ENCODE peak calls at places on chromosome 4, in six cellular contexts. F, L, D, N, Y and Q are unnamed samples.

GRCh38 chr4:38091636-38092035 is 131.4 kb downstream of the PTTG2 start:
- DNase-seq in F (no peak), L (no peak), D (no peak), N (no peak), Y (no peak), Q (no peak)

GRCh38 chr4:62328526-62328925 is 1128.4 kb downstream of the ADGRL3 start:
- DNase-seq in F (no peak), L (no peak), D (no peak), N (no peak), Y (no peak), Q (no peak)

GRCh38 chr4:121913667-121914066 is 38.2 kb downstream of the TRPC3 start:
- DNase-seq in F (no peak), L (no peak), D (no peak), N (no peak), Y (no peak), Q (no peak)

GRCh38 chr4:162837679-162838078 is 329.0 kb downstream of the NAF1 start:
- DNase-seq in F (no peak), L (no peak), D (no peak), N (no peak), Y (no peak), Q (no peak)

GRCh38 chr4:69524708-69525107 is 29.0 kb upstream of the UGT2B4 start:
- DNase-seq in F (no peak), L (no peak), D (no peak), N (no peak), Y (no peak), Q (no peak)

GRCh38 chr4:25787891-25788331 is 74.9 kb downstream of the SEL1L3 start:
- DNase-seq in F (no peak), L (no peak), D (no peak), N (no peak), Y (no peak), Q (no peak)

GRCh38 chr4:99029852-99030251 is 34.3 kb downstream of the METAP1 start:
- DNase-seq in F (no peak), L (no peak), D (no peak), N (no peak), Y (no peak), Q (no peak)

GRCh38 chr4:118981839-118982381 is 93.3 kb downstream of the SYNPO2 start:
- DNase-seq in F (peak), L (peak), D (no peak), N (no peak), Y (peak), Q (peak)

GRCh38 chr4:123418486-123418931 is 21.9 kb downstream of the SPRY1 start:
- DNase-seq in F (peak), L (no peak), D (no peak), N (no peak), Y (no peak), Q (no peak)

GRCh38 chr4:74005528-74005927 is 7.1 kb upstream of the CXCL5 start:
- DNase-seq in F (no peak), L (no peak), D (no peak), N (no peak), Y (no peak), Q (no peak)

DNA sequence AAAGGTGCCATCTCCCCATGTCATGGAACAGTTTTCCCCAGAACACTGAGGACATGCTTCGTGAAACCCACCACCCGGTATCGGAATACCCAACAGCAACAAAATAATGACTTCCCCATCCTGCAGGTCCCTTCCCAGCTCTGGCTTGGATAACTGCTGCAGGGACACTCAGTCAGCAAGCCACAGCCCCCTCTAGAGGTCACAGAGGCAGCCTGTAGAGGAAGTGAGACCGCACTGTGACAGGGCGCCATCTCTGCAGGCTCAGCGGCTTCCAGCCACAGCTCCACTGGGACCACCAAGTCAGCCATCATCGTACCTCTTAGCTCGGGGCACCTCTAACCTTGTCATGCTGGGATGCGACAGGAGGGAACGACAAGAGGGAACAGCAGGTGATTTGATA is 315.9 kb downstream of the LDB2 start:
- DNase-seq in F (peak), L (peak), D (peak), N (no peak), Y (no peak), Q (no peak)
- TF ChIP-seq CTCF in F (peak), L (peak), D (no peak), N (no peak), Y (no peak), Q (no peak)

DNA sequence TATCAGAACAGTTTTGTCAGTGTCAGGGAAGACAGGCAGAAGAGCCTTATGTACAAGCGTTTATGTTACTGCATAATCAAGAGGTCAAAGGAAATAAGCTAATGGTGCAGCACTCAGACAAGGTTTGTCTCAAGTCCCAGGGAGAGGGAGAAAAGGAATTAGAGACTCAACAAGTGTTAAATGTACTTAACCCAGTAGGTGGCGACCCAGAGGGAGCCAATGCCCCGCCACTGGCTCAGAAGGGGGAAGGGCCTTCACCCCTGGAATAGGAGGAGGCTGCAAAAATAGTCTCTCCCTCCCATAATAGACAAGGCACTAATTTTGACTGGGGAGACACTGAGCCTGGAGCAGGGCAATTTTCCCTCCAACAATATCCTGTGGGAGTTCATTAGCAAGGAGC is 14.1 kb upstream of the PAPSS1 start:
- DNase-seq in F (peak), L (no peak), D (no peak), N (no peak), Y (no peak), Q (no peak)
- TF ChIP-seq CTCF in F (peak), L (peak), D (no peak), N (no peak), Y (no peak), Q (no peak)

GRCh38 chr4:4853371-4853823 is 6.1 kb upstream of the MSX1 start:
- DNase-seq in F (peak), L (no peak), D (no peak), N (no peak), Y (peak), Q (no peak)

GRCh38 chr4:4851906-4852305 is 7.6 kb upstream of the MSX1 start:
- DNase-seq in F (no peak), L (no peak), D (no peak), N (no peak), Y (no peak), Q (no peak)

GRCh38 chr4:4853921-4854648 is 5.4 kb upstream of the MSX1 start:
- DNase-seq in F (no peak), L (no peak), D (no peak), N (no peak), Y (no peak), Q (no peak)

GRCh38 chr4:4851081-4851480 is 8.4 kb upstream of the MSX1 start:
- DNase-seq in F (no peak), L (no peak), D (no peak), N (no peak), Y (no peak), Q (no peak)

DNA sequence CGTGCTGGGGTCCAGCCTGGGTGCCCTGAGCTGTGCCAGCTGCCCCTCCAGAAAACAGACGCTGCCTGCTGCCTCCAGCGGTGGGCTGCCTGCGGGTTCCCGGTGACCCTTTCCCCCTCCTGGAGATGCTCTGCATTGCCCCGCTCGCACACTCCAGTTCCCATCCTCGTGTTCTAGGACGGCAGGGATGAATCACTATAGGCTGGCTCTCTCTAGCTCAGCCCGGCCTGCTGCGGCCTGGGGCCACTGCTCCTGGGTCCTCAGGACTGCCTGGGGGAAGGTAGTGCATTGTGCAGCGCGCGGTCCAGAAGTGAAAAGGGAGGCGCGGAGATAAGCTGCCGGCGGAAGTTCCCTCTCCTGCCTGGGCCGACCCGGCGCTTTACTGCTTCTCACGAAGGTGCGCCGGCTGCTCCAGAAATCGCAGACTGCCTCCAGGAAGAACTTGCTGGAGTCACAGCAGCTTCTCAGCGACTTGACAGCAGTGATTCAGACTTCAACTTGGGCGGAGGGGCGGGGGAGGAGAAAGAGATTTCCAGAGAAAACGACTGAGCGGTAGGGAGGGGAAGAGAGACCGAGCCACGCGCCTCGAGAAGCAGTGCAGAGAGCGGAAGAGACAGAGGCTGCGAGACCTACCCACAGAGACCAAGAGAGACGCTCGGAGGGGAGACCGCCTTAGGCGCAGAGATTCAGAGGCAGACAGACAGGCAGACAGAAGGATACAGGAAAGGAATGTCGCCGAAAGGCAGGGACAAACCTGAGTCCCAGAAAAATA is 6.7 kb upstream of the MSX1 start:
- DNase-seq in F (peak), L (peak), D (no peak), N (no peak), Y (peak), Q (no peak)
- TF ChIP-seq CTCF in F (peak), L (peak), D (no peak), N (no peak), Y (no peak), Q (no peak)

GRCh38 chr4:145868637-145869409 is 69.8 kb downstream of the ZNF827 start:
- DNase-seq in F (no peak), L (no peak), D (no peak), N (no peak), Y (peak), Q (no peak)
- TF ChIP-seq CTCF in F (peak), L (no peak), D (no peak), N (peak), Y (no peak), Q (peak)

DNA sequence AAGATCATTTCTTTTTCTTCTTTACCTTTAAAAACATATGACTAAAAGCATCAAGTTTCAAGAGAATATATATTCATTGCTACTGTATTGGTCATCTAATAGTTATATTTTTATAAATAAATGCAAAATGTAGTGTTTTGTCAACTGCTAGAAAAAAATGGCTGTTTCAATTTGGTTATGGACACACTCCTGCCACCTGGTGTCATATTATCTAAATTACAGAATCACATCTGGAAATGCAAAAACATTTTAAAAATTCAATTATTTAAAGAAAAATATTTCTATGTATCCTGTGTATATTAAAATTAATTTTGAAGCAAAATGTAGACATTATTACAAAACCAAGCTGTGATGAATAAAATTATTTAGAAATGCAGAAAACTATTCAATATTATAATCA is 329.4 kb upstream of the PCDH18 start:
- DNase-seq in F (no peak), L (no peak), D (no peak), N (no peak), Y (peak), Q (no peak)
- TF ChIP-seq CTCF in F (peak), L (peak), D (peak), N (peak), Y (peak), Q (no peak)

DNA sequence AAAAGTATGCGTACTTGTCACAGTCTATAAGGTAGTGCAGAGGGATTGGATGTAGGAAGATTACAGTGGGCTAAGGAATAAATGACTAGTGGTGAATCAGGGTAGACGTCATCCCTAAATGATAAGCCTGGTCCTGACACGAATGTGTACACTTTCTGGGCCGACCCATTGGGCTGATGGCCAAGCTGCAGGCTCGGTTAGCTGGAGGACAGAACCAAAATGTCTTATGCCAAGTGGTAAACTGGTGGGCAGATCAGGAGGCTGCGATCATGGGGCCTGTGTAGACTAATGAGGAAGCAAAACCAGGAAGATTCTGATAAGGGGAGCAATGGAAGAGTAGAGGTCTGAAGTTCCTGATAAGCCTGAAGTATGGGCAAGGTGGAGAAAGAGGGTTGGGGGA is 272.8 kb upstream of the GATB start:
- DNase-seq in F (no peak), L (no peak), D (no peak), N (no peak), Y (no peak), Q (no peak)
- TF ChIP-seq CTCF in F (no peak), L (no peak), D (no peak), N (no peak), Y (no peak), Q (no peak)

GRCh38 chr4:112704322-112704721 is 67.4 kb downstream of the LARP7 start:
- DNase-seq in F (peak), L (no peak), D (no peak), N (no peak), Y (no peak), Q (no peak)
- TF ChIP-seq CTCF in F (no peak), L (no peak), D (no peak), N (no peak), Y (no peak), Q (no peak)

DNA sequence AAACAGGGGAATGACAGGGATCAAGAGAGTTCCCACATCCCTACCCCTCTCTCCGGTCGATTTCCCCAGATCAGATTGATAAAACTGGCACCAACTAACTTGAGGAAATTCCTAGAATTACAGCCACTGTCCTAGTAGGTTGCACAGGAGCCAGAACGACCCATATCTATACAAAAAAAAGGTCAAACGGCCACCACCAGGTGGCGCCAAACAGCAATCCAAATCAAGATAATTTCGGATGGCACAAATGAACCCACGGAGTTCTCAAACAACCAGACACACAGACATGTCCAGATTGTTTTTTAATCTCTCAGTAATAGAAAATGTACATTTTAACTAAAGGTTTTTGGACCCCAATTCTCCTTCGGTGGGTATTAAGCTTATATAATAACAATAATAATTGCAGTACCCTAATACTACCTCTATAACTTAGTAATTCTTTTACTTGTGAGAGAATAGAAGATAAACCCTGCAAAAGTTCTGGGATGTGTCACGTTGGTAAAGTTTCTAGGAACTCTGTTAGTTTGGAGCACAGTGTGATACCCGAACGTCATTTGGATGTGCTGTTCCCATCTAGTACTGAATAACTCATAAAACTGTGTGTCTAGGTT is 212.6 kb downstream of the SPOCK3 start:
- DNase-seq in F (peak), L (peak), D (peak), N (peak), Y (peak), Q (peak)
- TF ChIP-seq CTCF in F (peak), L (peak), D (peak), N (peak), Y (peak), Q (peak)

DNA sequence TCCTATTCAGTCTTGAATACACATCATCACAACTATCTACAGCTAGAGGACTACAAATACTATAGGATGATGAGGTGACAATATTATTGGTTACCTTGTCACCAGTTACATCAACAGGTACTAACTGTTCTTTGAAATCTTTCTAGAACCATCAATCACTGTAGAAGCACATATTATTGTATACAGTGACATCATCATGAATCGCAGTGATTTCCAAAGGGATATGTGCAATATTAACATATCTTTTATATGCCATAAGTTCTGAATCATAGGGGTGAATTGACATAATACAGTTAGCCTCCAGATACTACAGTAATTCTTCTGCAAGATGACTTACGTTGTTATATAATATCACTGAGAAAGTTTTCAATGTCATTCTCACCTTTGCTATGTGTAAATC is 105.2 kb upstream of the HPGD start:
- DNase-seq in F (no peak), L (no peak), D (no peak), N (no peak), Y (no peak), Q (no peak)
- TF ChIP-seq CTCF in F (no peak), L (no peak), D (no peak), N (no peak), Y (no peak), Q (no peak)